ENCODE peak calls at places on chromosome 11, in six cellular contexts. B, J, R, M, W and T are unnamed samples.

GRCh38 chr11:34654491-34655334 is 33.8 kb downstream of the EHF start:
- DNase-seq in J (no peak), R (no peak), M (peak), W (no peak), B (peak), T (peak)

GRCh38 chr11:78030429-78031325 is 7.6 kb upstream of the KCTD14 start:
- DNase-seq in J (no peak), B (peak), R (no peak), M (no peak), W (no peak), T (peak)

GRCh38 chr11:37560346-37560745 is 962.3 kb upstream of the RAG2 start:
- DNase-seq in B (no peak), W (no peak), M (no peak), J (no peak), R (no peak), T (no peak)

GRCh38 chr11:64743591-64744543 is at the start of gene RASGRP2:
- DNase-seq in R (peak), M (peak), B (peak), J (peak), W (peak), T (peak)

GRCh38 chr11:78290293-78291176 is 101.8 kb downstream of the USP35 start:
- DNase-seq in W (no peak), B (no peak), R (no peak), M (peak), J (no peak), T (no peak)

GRCh38 chr11:60633645-60634044 is 65.8 kb upstream of the MS4A8 start:
- DNase-seq in R (peak), B (no peak), J (no peak), W (no peak), M (no peak), T (no peak)

GRCh38 chr11:46248270-46249102 is 29.0 kb upstream of the CREB3L1 start:
- DNase-seq in R (no peak), B (no peak), J (no peak), W (no peak), M (peak), T (no peak)

GRCh38 chr11:121253951-121254350 is 38.6 kb upstream of the SC5D start:
- DNase-seq in J (no peak), B (no peak), R (no peak), W (no peak), M (peak), T (no peak)

GRCh38 chr11:19766206-19766605 is 53.6 kb downstream of the NAV2 start:
- DNase-seq in R (no peak), J (no peak), M (peak), W (no peak), B (no peak), T (no peak)

GRCh38 chr11:64566042-64566914 is 24.7 kb upstream of the SLC22A12 start:
- DNase-seq in M (peak), B (peak), W (peak), R (no peak), J (peak), T (peak)

GRCh38 chr11:33689089-33689488 is 11.5 kb downstream of the C11orf91 start:
- DNase-seq in R (no peak), W (no peak), M (no peak), B (no peak), J (no peak), T (no peak)

GRCh38 chr11:95680169-95680929 is 109.2 kb downstream of the FAM76B start:
- DNase-seq in J (no peak), W (no peak), B (no peak), R (no peak), M (peak), T (no peak)

GRCh38 chr11:62352355-62353336 is 15.4 kb downstream of the ASRGL1 start:
- DNase-seq in B (no peak), J (no peak), W (no peak), R (peak), M (no peak), T (no peak)

GRCh38 chr11:114228401-114229061 is 67.7 kb upstream of the NNMT start:
- DNase-seq in J (no peak), R (no peak), W (no peak), M (no peak), B (no peak), T (no peak)

GRCh38 chr11:57459112-57460016 is 964 bp upstream of the RTN4RL2 start:
- DNase-seq in J (peak), M (no peak), R (no peak), B (no peak), W (no peak), T (no peak)

GRCh38 chr11:66123902-66124301 is 53.8 kb downstream of the PACS1 start:
- DNase-seq in M (peak), R (no peak), J (no peak), B (no peak), W (no peak), T (no peak)

GRCh38 chr11:9013373-9013772 is 9.6 kb upstream of the NRIP3 start:
- DNase-seq in W (no peak), B (no peak), R (no peak), M (no peak), J (no peak), T (no peak)

GRCh38 chr11:92745186-92745585 is 224.3 kb upstream of the MTNR1B start:
- DNase-seq in J (no peak), W (no peak), B (no peak), R (no peak), M (no peak), T (no peak)

GRCh38 chr11:9787981-9788521 is 124.2 kb downstream of the SWAP70 start:
- DNase-seq in W (no peak), M (peak), B (no peak), J (no peak), R (no peak), T (peak)

GRCh38 chr11:17846852-17847453 is 112.4 kb downstream of the KCNC1 start:
- DNase-seq in W (no peak), M (peak), B (no peak), R (no peak), J (no peak), T (no peak)

GRCh38 chr11:75151346-75152047 is 590 bp downstream of the SLCO2B1 start:
- DNase-seq in R (no peak), W (no peak), M (no peak), J (no peak), B (no peak), T (no peak)

GRCh38 chr11:9613830-9614762 is 40.6 kb downstream of the WEE1 start:
- DNase-seq in W (peak), J (peak), M (peak), B (peak), R (peak), T (peak)

GRCh38 chr11:135075740-135076139 is 663.7 kb upstream of the B3GAT1 start:
- DNase-seq in B (no peak), J (peak), R (no peak), W (peak), M (peak), T (peak)

GRCh38 chr11:78927511-78927910 is 352.8 kb upstream of the NARS2 start:
- DNase-seq in J (no peak), B (no peak), R (no peak), M (no peak), W (no peak), T (no peak)

GRCh38 chr11:118007040-118007439 is 20.8 kb downstream of the IL10RA start:
- DNase-seq in M (no peak), W (no peak), R (no peak), J (no peak), B (no peak), T (no peak)

GRCh38 chr11:73141031-73141308 is 1.1 kb downstream of the FCHSD2 start:
- DNase-seq in R (peak), M (no peak), W (peak), B (no peak), J (peak), T (no peak)

GRCh38 chr11:22669368-22669767 is 3.0 kb downstream of the GAS2 start:
- DNase-seq in W (no peak), B (no peak), J (no peak), M (no peak), R (no peak), T (no peak)

GRCh38 chr11:11075515-11076171 is 217.8 kb upstream of the ZBED5 start:
- DNase-seq in R (no peak), W (no peak), M (peak), B (peak), J (no peak), T (no peak)

GRCh38 chr11:124798991-124799383 is 1.2 kb downstream of the MSANTD2 start:
- DNase-seq in M (peak), J (no peak), W (no peak), B (no peak), R (peak), T (no peak)

GRCh38 chr11:101138245-101138930 is 8.8 kb upstream of the PGR start:
- DNase-seq in J (no peak), R (no peak), M (no peak), B (no peak), W (no peak), T (no peak)

GRCh38 chr11:65435981-65436411 is 13.4 kb downstream of the NEAT1 start:
- DNase-seq in B (no peak), W (no peak), R (no peak), M (no peak), J (no peak), T (peak)

GRCh38 chr11:35087648-35088047 is 51.3 kb upstream of the CD44 start:
- DNase-seq in J (no peak), W (no peak), M (peak), B (no peak), R (no peak), T (peak)

GRCh38 chr11:31687861-31688260 is 123.3 kb downstream of the PAX6 start:
- DNase-seq in B (no peak), J (no peak), W (no peak), R (no peak), M (no peak), T (no peak)